ENCODE peak calls at places on chromosomes 16 and 17, in ten cellular contexts. D, P, H, Y, G, T, B, L, O and R are unnamed samples.

GRCh38 chr16:685967-686366 is 1.8 kb upstream of the JMJD8 start:
- DNase-seq in D (peak), P (no peak), H (no peak), Y (no peak), G (no peak), T (no peak), B (no peak), L (peak), O (peak), R (no peak)

GRCh38 chr16:1156111-1156982 is 3.4 kb downstream of the CACNA1H start:
- DNase-seq in D (no peak), P (no peak), H (no peak), Y (no peak), G (no peak), T (no peak), B (no peak), L (no peak), O (no peak), R (no peak)

GRCh38 chr17:59504821-59505220 is 60.6 kb upstream of the DHX40 start:
- DNase-seq in D (no peak), P (no peak), H (no peak), Y (no peak), G (no peak), T (no peak), B (no peak), L (no peak), O (no peak), R (no peak)

GRCh38 chr16:80739523-80739922 is 64.9 kb downstream of the CDYL2 start:
- DNase-seq in D (no peak), P (no peak), H (no peak), Y (no peak), G (no peak), T (peak), B (no peak), L (no peak), O (no peak), R (no peak)

GRCh38 chr17:58083491-58084316 is 485 bp downstream of the DYNLL2 start:
- DNase-seq in D (peak), P (no peak), H (peak), Y (no peak), G (peak), T (no peak), B (no peak), L (peak), O (peak), R (peak)

GRCh38 chr16:85231959-85232358 is 119.7 kb upstream of the CIBAR2 start:
- DNase-seq in D (no peak), P (no peak), H (no peak), Y (no peak), G (no peak), T (no peak), B (no peak), L (no peak), O (no peak), R (no peak)

GRCh38 chr16:1010266-1010665 is 28.7 kb downstream of the SOX8 start:
- DNase-seq in D (no peak), P (no peak), H (no peak), Y (no peak), G (no peak), T (no peak), B (no peak), L (no peak), O (no peak), R (no peak)

GRCh38 chr16:67173808-67174705 is 3.7 kb downstream of the NOL3 start:
- DNase-seq in D (peak), P (no peak), H (peak), Y (no peak), G (peak), T (peak), B (peak), L (peak), O (peak), R (peak)

GRCh38 chr17:7463368-7463846 is 16.0 kb downstream of the ZBTB4 start:
- DNase-seq in D (no peak), P (no peak), H (no peak), Y (no peak), G (no peak), T (no peak), B (no peak), L (no peak), O (no peak), R (no peak)

GRCh38 chr16:10961231-10961630 is 16.9 kb downstream of the CLEC16A start:
- DNase-seq in D (no peak), P (no peak), H (no peak), Y (no peak), G (no peak), T (no peak), B (no peak), L (no peak), O (no peak), R (no peak)

GRCh38 chr16:69253796-69254426 is 57.2 kb upstream of the VPS4A start:
- DNase-seq in D (no peak), P (no peak), H (no peak), Y (no peak), G (no peak), T (no peak), B (no peak), L (no peak), O (no peak), R (no peak)

GRCh38 chr17:19766421-19767270 is 18.5 kb upstream of the ALDH3A1 start:
- DNase-seq in D (peak), P (no peak), H (peak), Y (no peak), G (peak), T (peak), B (peak), L (peak), O (peak), R (peak)

GRCh38 chr17:7883781-7884386 is 4.7 kb upstream of the CHD3 start:
- DNase-seq in D (peak), P (no peak), H (peak), Y (no peak), G (no peak), T (no peak), B (no peak), L (no peak), O (no peak), R (no peak)

GRCh38 chr17:21058098-21058893 is 15.5 kb upstream of the USP22 start:
- DNase-seq in D (no peak), P (no peak), H (no peak), Y (no peak), G (no peak), T (no peak), B (no peak), L (no peak), O (no peak), R (no peak)

GRCh38 chr17:62819511-62820221 is 11.6 kb upstream of the MARCHF10 start:
- DNase-seq in D (no peak), P (no peak), H (no peak), Y (peak), G (peak), T (no peak), B (peak), L (peak), O (peak), R (peak)

GRCh38 chr16:27315333-27316037 is 1.7 kb downstream of the IL4R start:
- DNase-seq in D (peak), P (no peak), H (peak), Y (no peak), G (peak), T (no peak), B (peak), L (no peak), O (peak), R (no peak)

GRCh38 chr17:3665834-3666233 is 2.5 kb downstream of the TAX1BP3 start:
- DNase-seq in D (no peak), P (no peak), H (no peak), Y (no peak), G (no peak), T (no peak), B (no peak), L (no peak), O (no peak), R (no peak)

GRCh38 chr16:700684-701584 is 4.7 kb downstream of the FBXL16 start:
- DNase-seq in D (peak), P (no peak), H (peak), Y (no peak), G (no peak), T (peak), B (no peak), L (peak), O (peak), R (no peak)

GRCh38 chr16:30747331-30747730 is 894 bp upstream of the PHKG2 start:
- DNase-seq in D (no peak), P (no peak), H (no peak), Y (no peak), G (no peak), T (no peak), B (no peak), L (no peak), O (no peak), R (no peak)

GRCh38 chr17:58278661-58279015 is 2.1 kb downstream of the MPO start:
- DNase-seq in D (no peak), P (no peak), H (no peak), Y (no peak), G (no peak), T (no peak), B (no peak), L (no peak), O (no peak), R (peak)

GRCh38 chr16:4653981-4654380 is 29.4 kb downstream of the MGRN1 start:
- DNase-seq in D (no peak), P (no peak), H (no peak), Y (no peak), G (no peak), T (no peak), B (no peak), L (no peak), O (no peak), R (no peak)

GRCh38 chr17:31935512-31935911 is 1.3 kb upstream of the SUZ12 start:
- DNase-seq in D (no peak), P (no peak), H (no peak), Y (no peak), G (no peak), T (no peak), B (no peak), L (no peak), O (no peak), R (no peak)